ENCODE peak calls at places on chromosomes 13 and 19, in ten cellular contexts. F is osteocyte; B is RWPE2; S is HS-27A; H is activated T-helper 2 cell treated with anti-CD3 and anti-CD28 coated beads, Interferon-gamma antibody, Interleukin-2, Interleukin-4, amounts not matched to agents 10 μg/mL and 5 μg/mL and 100 μg/mL, durations not matched to agents 14 hours and 24 hours and 36 hours; R is stimulated activated CD4-positive, alpha-beta T cell treated with anti-CD3 and anti-CD28 coated beads, TNF-alpha, amount 100 ng/mL, for 48 hours; D is AG20443; Q is neural progenitor cell; G is mesendoderm; E is activated CD4-positive, CD25-positive, alpha-beta regulatory T cell. N is an unnamed sample.

GRCh38 chr19:38733493-38734175 is 10.6 kb downstream of the CAPN12 start:
- DNase-seq in F (no peak), B (peak), S (no peak), H (peak), R (no peak), D (no peak), Q (no peak), G (no peak), E (no peak), N (no peak)

GRCh38 chr13:23867027-23867491 is 22.1 kb downstream of the MIPEP start:
- DNase-seq in F (no peak), B (no peak), S (no peak), H (no peak), R (no peak), D (peak), Q (peak), G (peak), E (no peak), N (no peak)

GRCh38 chr19:11754663-11755062 is 12.1 kb upstream of the ZNF441 start:
- DNase-seq in F (no peak), B (no peak), S (no peak), H (no peak), R (no peak), D (no peak), Q (no peak), G (no peak), E (no peak), N (no peak)

GRCh38 chr19:4232614-4233281 is 3.4 kb downstream of the EBI3 start:
- DNase-seq in F (no peak), B (no peak), S (no peak), H (no peak), R (no peak), D (no peak), Q (no peak), G (no peak), E (no peak), N (no peak)

GRCh38 chr13:84563611-84564010 is 681.3 kb upstream of the SLITRK1 start:
- DNase-seq in F (no peak), B (no peak), S (no peak), H (no peak), R (no peak), D (no peak), Q (no peak), G (no peak), E (no peak), N (no peak)

GRCh38 chr13:27199691-27200090 is 28.1 kb upstream of the USP12 start:
- DNase-seq in F (no peak), B (no peak), S (no peak), H (no peak), R (no peak), D (no peak), Q (no peak), G (no peak), E (no peak), N (no peak)

GRCh38 chr13:60990032-60990733 is 425.5 kb downstream of the PCDH20 start:
- DNase-seq in F (no peak), B (no peak), S (no peak), H (no peak), R (no peak), D (no peak), Q (peak), G (peak), E (no peak), N (no peak)

GRCh38 chr19:16830679-16831078 is 1.5 kb downstream of the SIN3B start:
- DNase-seq in F (no peak), B (no peak), S (no peak), H (no peak), R (no peak), D (no peak), Q (no peak), G (no peak), E (no peak), N (no peak)

GRCh38 chr13:113187263-113187669 is 21.2 kb downstream of the PCID2 start:
- DNase-seq in F (peak), B (peak), S (peak), H (no peak), R (peak), D (peak), Q (no peak), G (peak), E (no peak), N (no peak)

GRCh38 chr19:33699754-33700407 is 78.1 kb downstream of the CHST8 start:
- DNase-seq in F (no peak), B (peak), S (no peak), H (no peak), R (no peak), D (no peak), Q (no peak), G (no peak), E (no peak), N (peak)

GRCh38 chr19:46481187-46481586 is 9.8 kb upstream of the PNMA8A start:
- DNase-seq in F (no peak), B (no peak), S (no peak), H (no peak), R (no peak), D (no peak), Q (no peak), G (no peak), E (no peak), N (no peak)

GRCh38 chr19:47036233-47036651 is 12.2 kb downstream of the TMEM160 start:
- DNase-seq in F (no peak), B (no peak), S (no peak), H (no peak), R (no peak), D (no peak), Q (peak), G (no peak), E (no peak), N (peak)

GRCh38 chr13:93476175-93476574 is 249.6 kb downstream of the GPC6 start:
- DNase-seq in F (no peak), B (no peak), S (peak), H (no peak), R (no peak), D (peak), Q (no peak), G (peak), E (no peak), N (no peak)

GRCh38 chr19:1998712-1999708 is 16.5 kb downstream of the BTBD2 start:
- DNase-seq in F (no peak), B (peak), S (no peak), H (no peak), R (no peak), D (no peak), Q (no peak), G (no peak), E (no peak), N (no peak)

GRCh38 chr13:66410314-66410713 is 819.8 kb downstream of the PCDH9 start:
- DNase-seq in F (no peak), B (no peak), S (no peak), H (no peak), R (no peak), D (no peak), Q (no peak), G (no peak), E (no peak), N (no peak)

GRCh38 chr13:92187378-92187989 is 789.1 kb downstream of the GPC5 start:
- DNase-seq in F (no peak), B (no peak), S (no peak), H (no peak), R (peak), D (peak), Q (peak), G (peak), E (no peak), N (no peak)

GRCh38 chr19:30565680-30566079 is 193.5 kb downstream of the ZNF536 start:
- DNase-seq in F (no peak), B (no peak), S (no peak), H (no peak), R (no peak), D (no peak), Q (no peak), G (no peak), E (no peak), N (no peak)

GRCh38 chr19:10701955-10702307 is 692 bp downstream of the QTRT1 start:
- DNase-seq in F (no peak), B (no peak), S (no peak), H (no peak), R (no peak), D (no peak), Q (peak), G (peak), E (no peak), N (no peak)

GRCh38 chr19:2476451-2477140 is 669 bp downstream of the GADD45B start:
- DNase-seq in F (peak), B (no peak), S (no peak), H (peak), R (peak), D (peak), Q (peak), G (peak), E (peak), N (peak)

GRCh38 chr19:6056801-6057650 is 53.3 kb downstream of the RFX2 start:
- DNase-seq in F (peak), B (peak), S (no peak), H (no peak), R (no peak), D (peak), Q (no peak), G (peak), E (no peak), N (no peak)

GRCh38 chr19:4539697-4540581 is at the start of gene LRG1:
- DNase-seq in F (no peak), B (no peak), S (no peak), H (no peak), R (no peak), D (no peak), Q (no peak), G (peak), E (no peak), N (peak)

GRCh38 chr13:43365042-43365344 is 341.6 kb downstream of the DNAJC15 start:
- DNase-seq in F (no peak), B (no peak), S (no peak), H (no peak), R (no peak), D (no peak), Q (no peak), G (no peak), E (no peak), N (no peak)

N was measured in spleen.